ENCODE peak calls at places on chromosomes 7 and 10, in nine cellular contexts. E, D, Z, P, O, W, N, S and G are unnamed samples.

GRCh38 chr7:150375662-150376521 is 3.2 kb upstream of the ZNF775 start:
- DNase-seq in E (no peak), D (no peak), Z (peak; percentile 64), P (peak; percentile 20), O (no peak), W (no peak), N (no peak), S (no peak), G (no peak)

GRCh38 chr7:79455173-79455790 is 1.8 kb upstream of the MAGI2 start:
- DNase-seq in E (peak; percentile 56), D (no peak), Z (no peak), P (no peak), O (no peak), W (peak; percentile 43), N (no peak), S (no peak), G (no peak)

GRCh38 chr10:79444243-79445119 is 943 bp downstream of the ZCCHC24 start:
- DNase-seq in E (peak; percentile 96), D (peak; percentile 68), Z (peak; percentile 66), P (peak; percentile 85), O (peak; percentile 76), W (peak; percentile 89), N (peak; percentile 69), S (peak; percentile 84), G (peak; percentile 92)

GRCh38 chr10:52674474-52674873 is 98.1 kb downstream of the MBL2 start:
- DNase-seq in E (no peak), D (no peak), Z (no peak), P (no peak), O (no peak), W (no peak), N (no peak), S (no peak), G (no peak)

GRCh38 chr7:48441848-48442492 is 270.7 kb downstream of the ABCA13 start:
- DNase-seq in E (no peak), D (no peak), Z (no peak), P (no peak), O (no peak), W (no peak), N (no peak), S (no peak), G (no peak)

GRCh38 chr10:110783509-110784103 is 88.1 kb upstream of the PDCD4 start:
- DNase-seq in E (peak; percentile 62), D (peak; percentile 4), Z (peak; percentile 53), P (no peak), O (no peak), W (no peak), N (no peak), S (no peak), G (no peak)

GRCh38 chr7:157502701-157503111 is 165.9 kb downstream of the DNAJB6 start:
- DNase-seq in E (no peak), D (no peak), Z (no peak), P (peak; percentile 46), O (no peak), W (no peak), N (no peak), S (no peak), G (peak; percentile 88)

GRCh38 chr7:153188630-153189029 is 429.1 kb downstream of the ACTR3B start:
- DNase-seq in E (no peak), D (no peak), Z (no peak), P (no peak), O (no peak), W (no peak), N (no peak), S (no peak), G (no peak)

GRCh38 chr10:127922675-127923366 is 15.9 kb downstream of the PTPRE start:
- DNase-seq in E (peak; percentile 90), D (peak; percentile 55), Z (no peak), P (peak; percentile 94), O (peak; percentile 53), W (peak; percentile 92), N (peak; percentile 68), S (peak; percentile 80), G (no peak)

GRCh38 chr7:102934670-102935069 is 21.9 kb downstream of the LRRC17 start:
- DNase-seq in E (no peak), D (no peak), Z (no peak), P (no peak), O (no peak), W (no peak), N (no peak), S (no peak), G (no peak)

GRCh38 chr10:126090911-126091728 is 194.8 kb downstream of the FANK1 start:
- DNase-seq in E (no peak), D (peak; percentile 97), Z (no peak), P (no peak), O (no peak), W (no peak), N (no peak), S (no peak), G (no peak)

DNA sequence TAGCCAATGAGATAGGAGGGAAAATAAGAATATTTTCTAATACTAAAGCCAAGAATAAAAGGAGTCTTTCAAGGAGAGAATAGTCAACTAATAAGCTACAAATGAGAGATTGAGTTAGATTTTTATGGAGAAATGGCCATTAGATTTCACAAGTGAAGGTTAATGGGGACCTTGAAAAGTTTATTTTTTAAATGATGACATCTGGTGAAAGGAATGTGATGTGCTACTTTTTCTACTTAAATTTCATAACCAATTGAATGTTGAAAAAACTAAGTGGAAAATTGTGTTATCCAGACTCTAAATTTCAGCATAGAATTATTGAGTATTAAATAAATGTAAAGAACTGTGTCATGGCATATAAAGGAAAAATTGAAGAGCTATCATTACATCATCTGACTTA is 125.7 kb downstream of the TSPAN12 start:
- DNase-seq in E (no peak), D (peak; percentile 51), Z (no peak), P (no peak), O (no peak), W (no peak), N (no peak), S (no peak), G (no peak)
- H3K27ac ChIP-seq in E (no peak overlapping the region), D (no peak overlapping the region), Z (no peak overlapping the region), P (no peak overlapping the region), O (no peak overlapping the region), W (no peak overlapping the region), N (no peak overlapping the region), S (no peak overlapping the region), G (no peak overlapping the region)

DNA sequence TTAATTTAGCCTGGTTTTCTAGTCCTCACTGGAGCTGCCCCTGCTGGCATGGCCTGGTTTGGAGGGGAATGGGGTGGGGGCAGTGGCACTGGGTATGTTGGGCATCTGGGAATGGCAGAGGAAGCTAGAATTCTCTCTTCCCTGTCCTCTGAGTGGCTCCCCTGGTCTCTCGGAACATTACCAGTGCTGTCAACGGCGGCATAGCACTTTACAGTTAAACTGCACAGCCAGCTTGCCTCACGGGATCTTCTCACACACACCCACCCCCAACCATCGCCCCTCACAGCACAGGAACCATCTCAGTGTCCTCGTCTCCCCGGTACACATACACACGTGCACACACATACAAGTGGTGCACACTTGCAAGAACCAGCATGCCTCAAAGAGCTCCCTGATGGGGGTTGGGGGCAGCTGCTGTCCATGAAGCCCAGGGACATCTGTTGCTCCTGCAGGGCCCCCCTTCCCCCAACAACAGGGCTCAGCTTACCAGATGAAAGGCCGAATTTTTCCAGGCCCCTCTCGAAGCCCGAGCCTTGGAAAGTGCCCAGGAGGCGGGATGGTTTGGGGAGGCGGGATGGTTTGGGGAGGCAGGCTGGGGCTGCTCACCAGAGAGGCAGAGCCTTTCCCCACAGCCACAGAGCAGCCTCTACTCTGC is 41.0 kb downstream of the TSPAN15 start:
- DNase-seq in E (no peak), D (no peak), Z (no peak), P (peak; percentile 55), O (no peak), W (no peak), N (peak; percentile 4), S (no peak), G (peak; percentile 19)
- H3K27ac ChIP-seq in E (no peak overlapping the region), D (no peak overlapping the region), Z (no peak overlapping the region), P (no peak overlapping the region), O (no peak overlapping the region), W (no peak overlapping the region), N (no peak overlapping the region), S (peak overlapping the region; percentile 50), G (no peak overlapping the region)

DNA sequence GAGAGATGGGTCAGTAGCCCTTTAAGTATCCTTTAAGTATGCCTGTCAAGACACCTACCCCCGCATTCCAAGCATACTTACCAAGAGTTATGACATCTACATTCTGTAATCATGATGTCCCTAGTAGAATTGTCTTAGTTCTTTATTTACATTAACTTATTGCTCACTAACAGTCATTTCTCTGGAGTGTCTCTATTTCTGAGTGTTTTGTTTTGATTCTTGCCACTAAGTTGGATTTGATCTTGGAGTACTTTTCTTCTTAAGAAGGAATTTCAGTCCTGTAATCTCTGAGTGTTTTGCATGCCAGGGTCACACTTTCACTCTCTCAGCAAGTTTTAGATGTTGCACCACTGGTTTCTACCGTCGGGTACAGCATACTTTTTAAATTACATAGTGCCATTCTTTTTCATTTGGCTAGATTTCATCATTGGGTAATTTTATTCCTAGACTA is 1053.9 kb downstream of the KCNMA1 start:
- DNase-seq in E (no peak), D (peak; percentile 90), Z (peak; percentile 2), P (no peak), O (no peak), W (no peak), N (no peak), S (no peak), G (no peak)
- H3K27ac ChIP-seq in E (no peak overlapping the region), D (no peak overlapping the region), Z (no peak overlapping the region), P (peak overlapping the region; percentile 53), O (no peak overlapping the region), W (no peak overlapping the region), N (no peak overlapping the region), S (no peak overlapping the region), G (no peak overlapping the region)

DNA sequence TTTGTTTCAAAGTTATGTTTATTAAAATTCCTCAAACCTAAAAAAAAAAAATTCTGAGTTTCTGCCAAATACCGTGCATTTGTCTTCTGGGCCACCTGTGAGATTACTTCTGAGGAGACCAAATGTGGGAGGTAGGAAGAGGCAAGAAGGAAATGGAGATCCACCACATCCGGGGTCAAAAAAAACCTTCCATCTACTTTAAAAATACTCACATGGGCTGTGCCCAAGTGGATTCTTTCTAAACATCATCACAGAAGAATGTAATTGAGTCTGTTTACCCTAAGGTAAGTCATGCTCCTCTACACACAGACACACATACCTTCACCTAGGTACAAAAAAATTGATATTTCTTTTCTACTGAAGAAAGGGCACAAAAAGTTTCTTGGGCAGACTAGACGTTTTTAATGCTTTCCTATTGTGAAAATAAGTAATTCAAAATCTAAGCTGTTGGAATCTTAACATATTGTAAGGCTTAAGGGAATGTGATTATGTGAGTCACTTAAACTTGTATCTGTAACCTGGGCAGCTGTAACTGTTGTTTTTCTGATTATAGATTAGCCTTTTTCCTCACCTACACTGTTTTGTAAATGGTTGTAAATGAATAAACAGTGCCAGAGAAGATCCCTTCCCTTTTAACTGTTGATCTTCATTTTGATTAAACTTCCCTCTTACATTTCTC is 19.1 kb upstream of the SPOCK2 start:
- DNase-seq in E (no peak), D (no peak), Z (no peak), P (no peak), O (no peak), W (no peak), N (no peak), S (no peak), G (no peak)
- H3K27ac ChIP-seq in E (no peak overlapping the region), D (no peak overlapping the region), Z (no peak overlapping the region), P (peak overlapping the region; percentile 60), O (peak overlapping the region; percentile 18), W (no peak overlapping the region), N (no peak overlapping the region), S (no peak overlapping the region), G (peak overlapping the region; percentile 55)

GRCh38 chr10:69847458-69847857 is 45.8 kb downstream of the COL13A1 start:
- DNase-seq in E (no peak), D (peak; percentile 24), Z (no peak), P (no peak), O (no peak), W (no peak), N (no peak), S (no peak), G (no peak)
- H3K27ac ChIP-seq in E (no peak overlapping the region), D (no peak overlapping the region), Z (no peak overlapping the region), P (no peak overlapping the region), O (no peak overlapping the region), W (no peak overlapping the region), N (no peak overlapping the region), S (peak overlapping the region; percentile 59), G (no peak overlapping the region)